ENCODE peak calls at places on chromosome 5, in seven cellular contexts. O, C, D, N, R, X and M are unnamed samples.

GRCh38 chr5:137036630-137037029 is 462.5 kb downstream of the SPOCK1 start:
- DNase-seq in C (no peak), D (no peak), O (no peak), X (no peak), N (no peak), R (no peak), M (no peak)

GRCh38 chr5:38323645-38324295 is 65.4 kb downstream of the EGFLAM start:
- DNase-seq in D (no peak), N (peak), C (no peak), R (peak), X (no peak), O (no peak), M (no peak)

GRCh38 chr5:37971483-37972024 is 131.7 kb upstream of the GDNF start:
- DNase-seq in D (no peak), R (no peak), X (no peak), N (no peak), C (no peak), O (no peak), M (no peak)

GRCh38 chr5:102411-103043 is 10.6 kb downstream of the PLEKHG4B start:
- DNase-seq in D (no peak), O (no peak), X (no peak), C (no peak), N (no peak), R (no peak), M (no peak)

GRCh38 chr5:135874461-135874860 is 21.2 kb downstream of the IL9 start:
- DNase-seq in D (no peak), C (no peak), N (no peak), O (no peak), X (no peak), R (no peak), M (no peak)

GRCh38 chr5:175814676-175815075 is 56.7 kb upstream of the CPLX2 start:
- DNase-seq in O (no peak), X (no peak), C (no peak), R (peak), N (peak), D (no peak), M (no peak)

GRCh38 chr5:121741156-121741555 is 110.5 kb upstream of the FTMT start:
- DNase-seq in D (no peak), C (no peak), O (peak), N (no peak), X (no peak), R (no peak), M (no peak)

GRCh38 chr5:61132559-61132958 is 29.7 kb downstream of the SMIM15 start:
- DNase-seq in X (no peak), N (peak), O (no peak), C (no peak), R (peak), D (no peak), M (no peak)

GRCh38 chr5:128920345-128921215 is 44.7 kb upstream of the SLC27A6 start:
- DNase-seq in R (peak), C (no peak), X (no peak), N (peak), O (no peak), D (no peak), M (no peak)

GRCh38 chr5:159179556-159180305 is 29.6 kb downstream of the RNF145 start:
- DNase-seq in D (no peak), R (peak), C (no peak), X (no peak), O (no peak), N (no peak), M (no peak)

GRCh38 chr5:123344819-123345426 is 78.3 kb downstream of the CEP120 start:
- DNase-seq in X (no peak), O (peak), N (peak), R (peak), D (no peak), C (no peak), M (peak)

GRCh38 chr5:15938961-15939360 is 240.6 kb downstream of the MARCHF11 start:
- DNase-seq in O (no peak), N (peak), X (no peak), R (peak), D (no peak), C (no peak), M (no peak)

GRCh38 chr5:169272731-169273401 is 28.1 kb downstream of the SLIT3 start:
- DNase-seq in N (no peak), C (no peak), D (no peak), R (no peak), X (no peak), O (no peak), M (no peak)

GRCh38 chr5:36177715-36178556 is 26.0 kb downstream of the SKP2 start:
- DNase-seq in C (no peak), R (peak), D (no peak), X (no peak), O (peak), N (peak), M (no peak)

GRCh38 chr5:17302138-17302537 is 84.7 kb downstream of the BASP1 start:
- DNase-seq in N (no peak), O (no peak), R (no peak), X (no peak), C (no peak), D (no peak), M (no peak)

GRCh38 chr5:109907751-109908150 is 218.0 kb downstream of the MAN2A1 start:
- DNase-seq in C (no peak), D (no peak), N (peak), X (no peak), R (peak), O (no peak), M (no peak)

GRCh38 chr5:93296338-93296737 is 284.7 kb downstream of the NR2F1-AS1 start:
- DNase-seq in D (no peak), N (peak), C (no peak), X (no peak), O (no peak), R (no peak), M (no peak)

GRCh38 chr5:132176987-132177386 is 50.7 kb downstream of the P4HA2 start:
- DNase-seq in N (peak), X (no peak), C (no peak), R (peak), O (peak), D (no peak), M (peak)

GRCh38 chr5:149931992-149932436 is 12.6 kb downstream of the PDE6A start:
- DNase-seq in N (no peak), O (no peak), R (no peak), C (no peak), D (no peak), X (no peak), M (no peak)

GRCh38 chr5:176848651-176849050 is 38.3 kb downstream of the UNC5A start:
- DNase-seq in C (no peak), N (no peak), D (no peak), R (no peak), O (no peak), X (no peak), M (no peak)

GRCh38 chr5:24788829-24789509 is 144.2 kb upstream of the CDH10 start:
- DNase-seq in D (no peak), C (no peak), N (peak), R (peak), O (no peak), X (no peak), M (no peak)

GRCh38 chr5:169610606-169611005 is 26.5 kb upstream of the DOCK2 start:
- DNase-seq in C (no peak), O (no peak), N (peak), D (no peak), R (peak), X (no peak), M (no peak)

GRCh38 chr5:12017037-12017436 is 112.8 kb upstream of the CTNND2 start:
- DNase-seq in R (no peak), X (no peak), N (no peak), O (no peak), C (no peak), D (no peak), M (no peak)

GRCh38 chr5:55176176-55176818 is 3.3 kb upstream of the CDC20B start:
- DNase-seq in O (peak), D (peak), N (no peak), C (no peak), X (no peak), R (peak), M (no peak)

GRCh38 chr5:141430332-141431113 is at the start of gene PCDHGA12:
- DNase-seq in O (peak), N (peak), R (peak), D (no peak), C (peak), X (no peak), M (no peak)

GRCh38 chr5:68408345-68408871 is 192.9 kb downstream of the PIK3R1 start:
- DNase-seq in C (no peak), X (no peak), N (no peak), O (no peak), D (no peak), R (no peak), M (no peak)

GRCh38 chr5:54589786-54590185 is 72.2 kb downstream of the SNX18 start:
- DNase-seq in N (no peak), O (no peak), D (no peak), R (no peak), C (no peak), X (no peak), M (no peak)

GRCh38 chr5:33855396-33855795 is 36.4 kb downstream of the ADAMTS12 start:
- DNase-seq in N (peak), R (no peak), X (no peak), C (no peak), O (no peak), D (no peak), M (no peak)
- H3K4me3 ChIP-seq in N (no peak), R (no peak), X (no peak), C (no peak), O (no peak), D (no peak), M (no peak)

GRCh38 chr5:65103674-65104035 is 334.9 kb downstream of the CWC27 start:
- DNase-seq in O (no peak), D (no peak), C (no peak), N (no peak), R (no peak), X (no peak), M (no peak)
- H3K4me3 ChIP-seq in O (peak), D (peak), C (peak), N (peak), R (no peak), X (peak), M (no peak)

GRCh38 chr5:157651011-157651611 is 1.1 kb downstream of the SOX30 start:
- DNase-seq in O (no peak), C (no peak), D (no peak), N (no peak), R (no peak), X (no peak), M (no peak)
- H3K4me3 ChIP-seq in O (no peak), C (peak), D (no peak), N (no peak), R (no peak), X (no peak), M (no peak)

DNA sequence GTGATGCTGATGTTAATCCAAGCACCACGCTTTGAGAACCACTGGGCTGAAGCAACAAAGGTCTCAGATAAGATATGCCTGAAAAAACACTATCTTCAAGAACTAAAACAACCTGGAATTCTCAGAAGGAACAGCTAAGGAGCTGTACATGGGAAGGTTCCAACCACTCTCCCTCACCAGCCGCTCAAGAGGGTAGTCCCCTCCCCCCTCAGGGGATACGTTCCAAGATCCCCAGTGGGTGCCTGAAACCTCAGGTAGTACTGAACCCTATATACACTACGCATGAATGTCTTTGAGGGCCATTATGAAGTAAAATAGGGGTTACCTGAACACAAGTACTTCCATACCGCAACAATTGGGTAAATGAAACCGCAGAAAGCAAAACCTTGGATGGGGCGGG is 1.9 kb downstream of the BOD1 start:
- DNase-seq in O (no peak), N (no peak), R (no peak), D (no peak), C (no peak), X (no peak), M (no peak)
- H3K4me3 ChIP-seq in O (no peak), N (peak), R (no peak), D (no peak), C (peak), X (peak), M (peak)

GRCh38 chr5:14218480-14218879 is 75.3 kb downstream of the TRIO start:
- DNase-seq in X (no peak), C (no peak), D (no peak), N (no peak), O (no peak), R (no peak), M (peak)

GRCh38 chr5:14219800-14220512 is 76.8 kb downstream of the TRIO start:
- DNase-seq in R (no peak), X (no peak), O (no peak), N (no peak), C (no peak), D (no peak), M (no peak)

GRCh38 chr5:14217587-14217986 is 74.4 kb downstream of the TRIO start:
- DNase-seq in R (no peak), X (no peak), D (no peak), C (no peak), O (no peak), N (no peak), M (no peak)

GRCh38 chr5:14218011-14218410 is 74.9 kb downstream of the TRIO start:
- DNase-seq in X (no peak), D (no peak), O (no peak), R (no peak), C (no peak), N (no peak), M (no peak)

DNA sequence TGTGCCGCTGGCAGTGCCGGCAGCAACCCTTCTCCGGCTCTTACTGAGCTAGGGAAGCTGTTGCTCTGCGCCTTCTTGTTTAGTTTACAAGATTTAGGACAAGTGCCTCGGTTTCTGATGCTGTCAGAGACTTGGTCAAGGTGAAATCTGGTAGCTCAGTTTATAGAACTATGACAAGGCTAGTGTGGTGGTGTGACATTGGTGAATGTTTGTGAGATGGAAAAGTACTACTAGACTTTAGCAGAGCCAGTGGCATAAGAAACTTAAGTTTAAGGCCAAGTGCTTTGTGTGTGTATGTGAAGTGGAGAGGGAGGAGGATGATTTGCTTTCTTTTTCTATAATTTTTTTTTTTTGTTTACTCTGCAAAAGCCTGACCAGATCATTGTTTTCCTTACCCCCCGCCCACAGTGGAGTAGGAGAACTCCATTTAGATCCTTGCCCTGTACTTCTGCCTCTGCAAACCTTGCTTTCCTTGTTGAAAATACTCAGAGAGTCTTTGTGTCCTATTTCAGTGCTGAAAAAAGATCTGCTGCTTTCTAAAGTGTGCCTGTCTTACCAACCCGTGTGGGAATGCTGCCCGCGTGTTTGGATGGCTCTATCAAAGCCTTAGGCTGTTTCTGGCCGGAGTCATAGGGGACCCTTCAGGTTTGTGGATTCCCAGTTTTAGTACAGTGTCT is 75.9 kb downstream of the TRIO start:
- DNase-seq in X (no peak), R (no peak), O (no peak), D (no peak), N (peak), C (no peak), M (no peak)
- H3K4me3 ChIP-seq in X (no peak), R (no peak), O (no peak), D (no peak), N (no peak), C (no peak), M (no peak)

GRCh38 chr5:151448038-151448985 is 909 bp downstream of the SLC36A1 start:
- DNase-seq in C (no peak), N (peak), R (peak), X (no peak), D (peak), O (peak), M (no peak)

GRCh38 chr5:151449836-151450235 is 2.4 kb downstream of the SLC36A1 start:
- DNase-seq in O (no peak), D (no peak), X (no peak), N (no peak), R (no peak), C (no peak), M (no peak)

GRCh38 chr5:151450605-151451004 is 3.2 kb downstream of the SLC36A1 start:
- DNase-seq in O (no peak), R (no peak), X (no peak), N (peak), C (no peak), D (no peak), M (no peak)

GRCh38 chr5:151449288-151449687 is 1.9 kb downstream of the SLC36A1 start:
- DNase-seq in D (no peak), C (no peak), O (no peak), N (no peak), R (no peak), X (no peak), M (no peak)

GRCh38 chr5:151447174-151448037 is at the start of gene SLC36A1:
- DNase-seq in C (peak), D (peak), X (peak), R (peak), N (peak), O (peak), M (peak)
- H3K4me3 ChIP-seq in C (peak), D (peak), X (peak), R (peak), N (peak), O (peak), M (peak)

GRCh38 chr5:139524932-139525585 is 36.1 kb upstream of the UBE2D2 start:
- DNase-seq in C (no peak), O (no peak), X (no peak), N (no peak), R (no peak), D (no peak), M (no peak)

GRCh38 chr5:139523635-139524445 is 37.3 kb upstream of the UBE2D2 start:
- DNase-seq in R (no peak), C (no peak), O (no peak), X (no peak), D (peak), N (no peak), M (no peak)

GRCh38 chr5:139524446-139524845 is 36.7 kb upstream of the UBE2D2 start:
- DNase-seq in X (no peak), O (no peak), N (no peak), D (no peak), R (no peak), C (no peak), M (no peak)
- H3K4me3 ChIP-seq in X (no peak), O (no peak), N (no peak), D (no peak), R (no peak), C (no peak), M (no peak)

GRCh38 chr5:90054612-90055011 is 354.9 kb downstream of the CETN3 start:
- DNase-seq in R (no peak), C (no peak), X (no peak), O (no peak), D (no peak), N (no peak), M (no peak)

GRCh38 chr5:90056911-90057705 is 352.4 kb downstream of the CETN3 start:
- DNase-seq in R (peak), N (peak), X (no peak), D (no peak), O (no peak), C (no peak), M (no peak)

GRCh38 chr5:90050135-90050534 is 359.4 kb downstream of the CETN3 start:
- DNase-seq in R (no peak), X (no peak), N (peak), C (no peak), D (no peak), O (no peak), M (no peak)

GRCh38 chr5:90055831-90056328 is 353.7 kb downstream of the CETN3 start:
- DNase-seq in O (no peak), C (no peak), X (no peak), R (peak), D (no peak), N (peak), M (no peak)
- H3K4me3 ChIP-seq in O (no peak), C (no peak), X (no peak), R (no peak), D (no peak), N (no peak), M (no peak)

GRCh38 chr5:151662805-151663204 is 23.9 kb downstream of the SPARC start:
- DNase-seq in X (no peak), R (no peak), N (no peak), O (no peak), C (no peak), D (no peak), M (no peak)
- H3K4me3 ChIP-seq in X (no peak), R (no peak), N (no peak), O (no peak), C (no peak), D (no peak), M (no peak)

DNA sequence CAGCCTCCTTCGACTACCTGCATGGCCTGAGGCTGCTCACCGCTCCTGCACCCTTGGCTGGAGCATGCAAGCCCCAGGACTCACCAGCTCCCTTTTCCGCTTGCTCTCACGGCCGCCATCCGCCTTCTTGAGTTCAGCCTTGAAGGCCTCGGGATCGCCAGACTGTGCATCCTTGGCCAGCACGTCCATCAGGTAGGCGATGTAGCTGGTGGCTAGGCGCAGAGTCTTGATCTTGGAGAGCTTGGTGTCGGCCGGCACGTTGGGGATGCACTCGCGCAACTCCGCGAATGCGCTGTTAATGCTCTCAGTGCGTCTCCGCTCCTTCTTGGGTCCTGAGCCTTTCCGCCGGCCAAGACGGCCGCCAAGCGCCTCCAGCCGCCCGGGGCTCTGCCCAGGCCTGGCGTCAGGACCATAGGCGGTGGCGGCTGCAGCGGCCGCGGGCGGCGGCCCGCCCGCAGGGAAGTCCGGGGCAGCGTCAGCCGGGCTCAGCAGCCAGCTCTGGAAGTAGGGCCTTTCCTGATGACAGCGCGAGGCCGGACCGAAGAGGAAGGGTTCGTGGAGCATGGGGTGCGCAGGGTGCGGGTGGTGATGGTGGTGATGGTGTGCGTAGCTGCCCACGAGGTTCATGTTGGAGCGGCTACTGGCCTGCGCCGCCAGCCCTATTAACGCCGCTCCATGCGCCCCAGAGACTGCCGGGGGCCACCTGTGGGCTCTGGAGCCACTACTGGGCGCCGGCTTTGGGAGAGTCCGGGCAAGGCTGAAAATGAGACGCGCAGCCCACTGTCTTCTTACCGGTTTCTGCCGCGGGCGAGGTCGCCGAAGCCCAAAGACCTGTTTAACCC is 424 bp downstream of the HAND1 start:
- DNase-seq in D (no peak), O (no peak), X (no peak), N (peak), R (no peak), C (no peak), M (no peak)
- H3K4me3 ChIP-seq in D (peak), O (no peak), X (no peak), N (no peak), R (peak), C (peak), M (no peak)